ENCODE peak calls at places on chromosomes 7 and 10, in five cellular contexts. L is RWPE1, M is foreskin fibroblast, Q is testis, K is left ventricle myocardium inferior. Z is an unnamed sample.

GRCh38 chr7:151453326-151453791 is 13.4 kb upstream of the CRYGN start:
- DNase-seq in L (no peak), K (no peak), M (peak; percentile 43), Q (peak; percentile 9), Z (no peak)

GRCh38 chr10:48838830-48839229 is 100.8 kb downstream of the LRRC18 start:
- DNase-seq in Q (no peak), L (no peak), K (no peak), M (no peak), Z (no peak)

GRCh38 chr10:119680050-119680449 is 28.9 kb downstream of the BAG3 start:
- DNase-seq in K (no peak), M (peak; percentile 85), Q (no peak), L (peak; percentile 97), Z (no peak)

GRCh38 chr7:90988996-90989765 is 275.1 kb upstream of the FZD1 start:
- DNase-seq in L (no peak), M (no peak), K (no peak), Q (no peak), Z (no peak)

GRCh38 chr10:72261323-72262018 is 12.3 kb upstream of the DDIT4 start:
- DNase-seq in L (no peak), Q (no peak), M (peak; percentile 40), K (no peak), Z (no peak)

GRCh38 chr7:80412842-80413241 is 99.0 kb downstream of the GNAT3 start:
- DNase-seq in K (no peak), Q (no peak), L (peak; percentile 69), M (peak; percentile 71), Z (no peak)

GRCh38 chr10:3666525-3667302 is 118.3 kb downstream of the KLF6 start:
- DNase-seq in M (no peak), K (peak; percentile 39), L (no peak), Q (no peak), Z (no peak)

GRCh38 chr7:51263631-51264484 is 52.8 kb downstream of the COBL start:
- DNase-seq in K (no peak), L (peak; percentile 46), Q (no peak), M (no peak), Z (no peak)

GRCh38 chr7:112207765-112208164 is 1.3 kb downstream of the ZNF277 start:
- DNase-seq in Q (no peak), K (no peak), M (no peak), L (no peak), Z (no peak)

GRCh38 chr7:69412331-69413146 is 185.7 kb upstream of the AUTS2 start:
- DNase-seq in Q (peak; percentile 28), K (peak; percentile 20), L (no peak), M (no peak), Z (no peak)

GRCh38 chr10:43816351-43817321 is 168.0 kb upstream of the ZNF32 start:
- DNase-seq in Q (no peak), L (no peak), K (no peak), M (peak; percentile 62), Z (no peak)

GRCh38 chr10:8247191-8247590 is 192.7 kb downstream of the GATA3 start:
- DNase-seq in M (no peak), Q (no peak), L (no peak), K (no peak), Z (no peak)

GRCh38 chr10:36042135-36042534 is 400.0 kb upstream of the FZD8 start:
- DNase-seq in L (no peak), M (no peak), K (no peak), Q (no peak), Z (no peak)

GRCh38 chr10:78964952-78965633 is 103.7 kb upstream of the ZMIZ1 start:
- DNase-seq in K (peak; percentile 25), Q (peak; percentile 85), M (no peak), L (peak; percentile 49), Z (peak; percentile 71)

GRCh38 chr10:92638037-92638436 is 45.1 kb downstream of the KIF11 start:
- DNase-seq in L (no peak), M (no peak), K (no peak), Q (no peak), Z (no peak)

GRCh38 chr10:117544729-117545140 is 2.2 kb downstream of the EMX2 start:
- DNase-seq in K (no peak), M (peak; percentile 44), Q (no peak), L (no peak), Z (no peak)

GRCh38 chr10:94129393-94130130 is 135.8 kb downstream of the PLCE1 start:
- DNase-seq in L (peak; percentile 30), M (peak; percentile 88), Q (no peak), K (no peak), Z (no peak)

GRCh38 chr7:88927-89921 is 103.1 kb upstream of the FAM20C start:
- DNase-seq in Q (no peak), K (peak; percentile 52), M (peak; percentile 97), L (peak; percentile 86), Z (no peak)

GRCh38 chr10:98410759-98411158 is 4.2 kb downstream of the PYROXD2 start:
- DNase-seq in M (no peak), Q (no peak), K (no peak), L (no peak), Z (no peak)

GRCh38 chr10:76150139-76150885 is 718.9 kb downstream of the LRMDA start:
- DNase-seq in M (no peak), K (no peak), L (peak; percentile 24), Q (no peak), Z (peak; percentile 18)

GRCh38 chr10:6497524-6498140 is 82.4 kb downstream of the PRKCQ start:
- DNase-seq in K (no peak), Q (no peak), M (no peak), L (no peak), Z (no peak)

GRCh38 chr7:37097983-37098382 is 350.7 kb downstream of the ELMO1 start:
- DNase-seq in Q (no peak), K (no peak), M (no peak), L (no peak), Z (no peak)

DNA sequence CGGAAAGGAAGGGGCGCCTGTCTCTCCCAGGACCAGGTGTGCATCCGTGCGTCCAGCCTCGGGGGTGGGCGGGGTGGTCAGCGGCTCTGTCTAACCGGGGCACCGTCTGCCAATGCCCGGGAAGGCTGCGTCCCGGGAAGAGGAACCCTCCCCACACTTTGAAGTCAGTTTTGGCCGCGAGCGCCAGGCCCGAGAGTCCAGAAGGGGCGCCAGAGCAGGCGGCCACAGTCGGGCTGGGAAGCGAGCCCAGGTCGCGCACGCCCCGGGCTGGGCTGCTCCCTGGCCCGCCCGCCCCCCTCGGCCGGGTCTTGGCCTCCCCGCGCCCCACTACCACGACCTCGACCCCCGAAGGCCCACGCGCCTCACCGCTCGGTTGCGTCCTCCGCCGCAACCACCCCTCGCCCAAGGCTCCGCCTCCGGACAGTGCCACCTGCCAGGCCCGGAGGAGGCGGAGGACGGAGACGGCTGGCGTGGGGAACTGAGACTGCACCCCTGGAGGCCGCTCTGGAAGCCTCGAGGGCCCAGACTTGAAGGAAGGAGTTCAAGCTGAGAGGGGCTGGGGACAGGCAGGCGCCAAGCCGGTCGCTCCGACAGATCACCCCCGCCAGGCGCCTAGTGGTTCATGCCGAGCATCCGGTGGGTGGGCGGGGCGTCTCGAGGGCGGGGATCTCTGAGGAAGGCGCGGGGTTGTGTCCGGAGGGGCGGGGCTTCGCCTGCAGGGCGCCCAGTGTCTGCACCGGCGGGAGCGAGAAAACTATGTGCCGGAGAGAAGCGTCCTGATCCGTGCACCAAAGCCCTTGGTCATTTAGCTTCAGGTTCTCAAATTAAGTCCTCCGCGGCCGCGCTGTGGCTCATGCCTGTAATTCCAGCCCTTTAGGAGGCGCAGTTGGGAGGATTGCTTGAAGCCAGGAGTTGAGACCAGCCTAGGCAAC is at the start of gene BRAT1:
- DNase-seq in Q (peak; percentile 99), L (peak; percentile 99), K (peak; percentile 98), M (peak; percentile 97), Z (peak; percentile 96)
- TF ChIP-seq CTCF in Q (peak; percentile 26), L (peak; percentile 58), K (peak; percentile 59), M (peak; percentile 36), Z (peak; percentile 63)

GRCh38 chr7:143896667-143897066 is 5.3 kb downstream of the TCAF1 start:
- DNase-seq in Q (no peak), M (no peak), K (no peak), L (no peak), Z (no peak)

GRCh38 chr7:143891457-143891856 is 10.5 kb downstream of the TCAF1 start:
- DNase-seq in K (no peak), M (no peak), Q (no peak), L (no peak), Z (no peak)

GRCh38 chr7:143889068-143889467 is 12.9 kb downstream of the TCAF1 start:
- DNase-seq in M (no peak), K (no peak), Q (no peak), L (no peak), Z (no peak)

GRCh38 chr7:143890558-143890957 is 11.4 kb downstream of the TCAF1 start:
- DNase-seq in L (no peak), K (no peak), M (no peak), Q (no peak), Z (no peak)

DNA sequence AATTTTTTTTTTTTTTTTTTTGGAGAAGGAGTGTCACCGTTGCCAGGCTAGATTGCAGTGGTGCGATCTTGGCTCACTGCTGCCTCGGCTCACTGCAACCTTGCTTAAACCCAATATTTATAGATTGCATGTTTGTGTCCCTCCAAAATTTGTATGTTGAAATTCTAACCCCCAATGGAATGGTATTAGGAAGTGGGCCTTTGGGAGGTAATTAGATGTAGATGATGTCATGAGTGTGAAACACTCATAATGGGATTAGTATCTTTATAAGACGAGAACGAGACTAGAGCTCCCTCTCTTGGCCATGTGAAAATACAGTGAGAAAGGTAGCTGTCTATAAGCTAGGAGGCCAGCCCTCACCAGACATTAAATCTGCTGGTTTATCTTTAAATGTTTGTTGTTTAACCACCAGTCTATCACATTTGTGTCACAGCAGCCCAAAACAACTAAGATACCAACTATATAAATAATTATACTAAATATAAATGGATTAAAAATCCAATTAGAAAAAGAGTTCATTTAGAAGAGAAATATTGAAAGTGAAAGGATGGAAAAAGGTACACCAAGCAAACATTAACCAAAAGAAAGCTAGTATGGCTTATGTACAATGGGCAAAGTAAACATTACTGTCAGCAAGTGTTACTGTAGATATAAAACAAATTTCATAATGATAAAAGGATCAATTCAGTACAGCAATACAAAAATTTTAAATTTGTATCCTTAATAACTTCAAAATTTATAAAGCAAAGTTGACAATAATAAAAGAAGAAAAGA is 9.3 kb downstream of the TCAF1 start:
- DNase-seq in M (peak; percentile 76), Q (no peak), K (no peak), L (no peak), Z (no peak)
- TF ChIP-seq CTCF in M (peak; percentile 13), Q (no peak), K (no peak), L (no peak), Z (peak; percentile 60)

DNA sequence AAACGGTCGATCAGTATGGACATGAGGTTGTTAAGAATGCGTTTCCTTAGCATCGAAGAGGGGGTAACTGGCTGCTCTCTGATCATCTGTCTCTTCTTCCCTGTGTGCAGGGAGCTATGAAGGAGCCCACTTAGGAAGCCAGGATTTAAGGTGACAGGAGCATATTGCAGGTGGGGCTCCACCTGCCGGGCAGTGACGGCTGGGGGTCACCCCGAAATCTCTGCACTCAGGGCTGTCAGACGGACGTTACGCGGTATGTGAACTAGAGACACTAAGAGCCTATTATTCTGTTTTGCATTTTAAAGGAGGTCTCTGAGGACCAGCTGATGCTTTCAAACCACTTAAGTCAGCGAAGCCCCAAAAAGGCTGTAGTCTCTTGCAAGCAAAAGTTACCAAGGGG is 64.4 kb downstream of the CARD11 start:
- DNase-seq in Q (no peak), M (no peak), K (no peak), L (no peak), Z (no peak)
- TF ChIP-seq CTCF in Q (no peak), M (no peak), K (no peak), L (no peak), Z (no peak)

DNA sequence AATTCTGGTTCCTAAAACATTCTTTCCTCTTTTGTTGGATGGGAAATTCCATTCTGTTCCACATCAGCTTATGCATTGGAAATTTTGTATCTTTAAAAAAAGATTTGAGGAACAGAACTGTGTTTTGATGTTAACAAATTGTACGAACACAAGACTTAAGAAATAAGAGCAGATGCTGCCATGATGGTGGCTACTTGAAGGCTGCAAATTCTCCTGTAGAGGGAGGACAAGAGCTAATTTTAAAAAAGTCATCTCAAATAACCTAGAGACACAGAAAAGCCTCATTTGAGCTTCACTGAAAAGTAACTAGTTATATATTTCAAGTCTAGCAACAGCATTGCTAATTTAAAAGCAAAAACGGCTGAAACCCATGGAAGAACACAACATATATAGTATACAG is 29.8 kb downstream of the NDUFB2 start:
- DNase-seq in M (no peak), Q (no peak), K (no peak), L (no peak), Z (no peak)
- TF ChIP-seq CTCF in M (peak; percentile 47), Q (no peak), K (peak; percentile 22), L (peak; percentile 36), Z (peak; percentile 57)